ENCODE peak calls at places on chromosomes 3 and 15, in four cellular contexts. One of them, this sample, is unnamed.
A peak's percentile ranks its signal among the peaks of the same experiment; 100 is the strongest.

GRCh38 chr3:2770451-2770850 is 339.7 kb downstream of the IL5RA start:
- DNase-seq in bronchial epithelial cell: no peak
- DNase-seq in GM06990: no peak
- DNase-seq in NB4: no peak
- DNase-seq in this sample: no peak

GRCh38 chr15:39413558-39413957 is 167.3 kb upstream of the THBS1 start:
- DNase-seq in NB4: peak; percentile 50
- DNase-seq in GM06990: peak; percentile 36
- DNase-seq in bronchial epithelial cell: peak; percentile 48
- DNase-seq in this sample: peak; percentile 17

GRCh38 chr3:11818033-11818432 is 28.7 kb downstream of the TAMM41 start:
- DNase-seq in GM06990: no peak
- DNase-seq in bronchial epithelial cell: peak; percentile 97
- DNase-seq in NB4: peak; percentile 3
- DNase-seq in this sample: no peak

GRCh38 chr3:181327349-181327748 is 337.8 kb upstream of the DNAJC19 start:
- DNase-seq in bronchial epithelial cell: no peak
- DNase-seq in GM06990: no peak
- DNase-seq in NB4: no peak
- DNase-seq in this sample: no peak

GRCh38 chr3:107796786-107797185 is 274.0 kb downstream of the BBX start:
- DNase-seq in GM06990: no peak
- DNase-seq in bronchial epithelial cell: peak; percentile 92
- DNase-seq in NB4: peak; percentile 53
- DNase-seq in this sample: no peak

GRCh38 chr3:58177747-58178527 is 32.8 kb downstream of the DNASE1L3 start:
- DNase-seq in GM06990: peak; percentile 86
- DNase-seq in bronchial epithelial cell: no peak
- DNase-seq in NB4: peak; percentile 89
- DNase-seq in this sample: peak; percentile 80

GRCh38 chr15:48459571-48460461 is 128.6 kb downstream of the DUT start:
- DNase-seq in bronchial epithelial cell: peak; percentile 34
- DNase-seq in GM06990: no peak
- DNase-seq in NB4: no peak
- DNase-seq in this sample: no peak

GRCh38 chr3:149368201-149368849 is 9.1 kb downstream of the TM4SF1 start:
- DNase-seq in NB4: no peak
- DNase-seq in GM06990: no peak
- DNase-seq in bronchial epithelial cell: peak; percentile 56
- DNase-seq in this sample: no peak

GRCh38 chr15:90364251-90364650 is 12.2 kb downstream of the ZNF774 start:
- DNase-seq in NB4: no peak
- DNase-seq in bronchial epithelial cell: peak; percentile 91
- DNase-seq in GM06990: no peak
- DNase-seq in this sample: no peak

GRCh38 chr3:136858381-136858780 is 3.6 kb upstream of the NCK1 start:
- DNase-seq in GM06990: no peak
- DNase-seq in NB4: peak; percentile 53
- DNase-seq in bronchial epithelial cell: no peak
- DNase-seq in this sample: no peak

GRCh38 chr3:136860541-136860940 is 1.5 kb upstream of the NCK1 start:
- DNase-seq in NB4: peak; percentile 54
- DNase-seq in GM06990: no peak
- DNase-seq in bronchial epithelial cell: no peak
- DNase-seq in this sample: no peak

GRCh38 chr3:136862953-136863352 is 945 bp downstream of the NCK1 start:
- DNase-seq in NB4: no peak
- DNase-seq in GM06990: no peak
- DNase-seq in bronchial epithelial cell: no peak
- DNase-seq in this sample: no peak

GRCh38 chr3:136861890-136862610 is at the start of gene NCK1:
- DNase-seq in bronchial epithelial cell: peak; percentile 92
- DNase-seq in GM06990: peak; percentile 98
- DNase-seq in NB4: peak; percentile 98
- DNase-seq in this sample: peak; percentile 96

DNA sequence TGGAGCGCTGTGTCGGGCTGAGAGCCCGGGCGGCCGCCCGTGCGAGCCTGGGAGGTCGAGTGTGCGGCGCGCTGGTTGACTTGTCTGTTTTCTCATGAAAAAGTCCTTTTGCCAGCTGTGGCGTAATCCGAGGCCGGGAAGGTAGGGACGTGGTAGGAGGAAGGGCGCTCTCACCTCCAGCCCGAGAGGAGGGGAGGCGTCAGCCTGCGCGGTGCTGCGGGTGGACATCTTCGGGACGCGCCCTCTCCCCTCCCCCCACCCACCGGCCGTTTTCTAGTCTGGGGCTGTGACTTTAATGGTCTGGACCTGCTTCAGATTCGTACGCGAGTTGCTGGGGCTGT is 573 bp downstream of the NCK1 start:
- DNase-seq in bronchial epithelial cell: peak; percentile 64
- DNase-seq in NB4: peak; percentile 76
- DNase-seq in GM06990: peak; percentile 78
- DNase-seq in this sample: peak; percentile 52
- TF ChIP-seq CTCF in bronchial epithelial cell: no peak
- TF ChIP-seq CTCF in NB4: no peak
- TF ChIP-seq CTCF in GM06990: no peak
- TF ChIP-seq CTCF in this sample: no peak

DNA sequence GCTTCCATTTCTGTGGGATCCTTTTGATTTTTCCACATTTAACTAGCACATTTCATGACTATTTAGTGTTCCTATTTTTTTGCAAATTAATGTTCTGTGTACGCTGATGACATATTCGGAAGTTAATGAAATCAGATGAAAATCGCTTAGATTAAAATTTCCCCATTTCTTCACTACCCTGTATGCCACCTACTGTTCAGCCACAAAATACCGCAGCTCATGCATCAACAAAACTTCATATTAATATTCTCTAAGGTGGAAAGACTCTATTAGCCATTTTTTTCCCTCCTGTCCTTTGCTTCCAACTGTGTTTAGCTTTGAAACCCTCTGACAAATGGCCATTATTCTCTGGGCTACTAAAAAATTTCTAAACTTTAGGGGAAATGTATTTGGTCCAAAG is 300.6 kb downstream of the MECOM start:
- DNase-seq in NB4: no peak
- DNase-seq in GM06990: no peak
- DNase-seq in bronchial epithelial cell: no peak
- DNase-seq in this sample: no peak
- TF ChIP-seq CTCF in NB4: peak; percentile 2
- TF ChIP-seq CTCF in GM06990: no peak
- TF ChIP-seq CTCF in bronchial epithelial cell: no peak
- TF ChIP-seq CTCF in this sample: no peak

GRCh38 chr15:66744610-66745279 is 42.7 kb downstream of the SMAD6 start:
- DNase-seq in GM06990: no peak
- DNase-seq in NB4: no peak
- DNase-seq in bronchial epithelial cell: no peak
- DNase-seq in this sample: no peak
- TF ChIP-seq CTCF in GM06990: no peak
- TF ChIP-seq CTCF in NB4: no peak
- TF ChIP-seq CTCF in bronchial epithelial cell: no peak
- TF ChIP-seq CTCF in this sample: no peak

DNA sequence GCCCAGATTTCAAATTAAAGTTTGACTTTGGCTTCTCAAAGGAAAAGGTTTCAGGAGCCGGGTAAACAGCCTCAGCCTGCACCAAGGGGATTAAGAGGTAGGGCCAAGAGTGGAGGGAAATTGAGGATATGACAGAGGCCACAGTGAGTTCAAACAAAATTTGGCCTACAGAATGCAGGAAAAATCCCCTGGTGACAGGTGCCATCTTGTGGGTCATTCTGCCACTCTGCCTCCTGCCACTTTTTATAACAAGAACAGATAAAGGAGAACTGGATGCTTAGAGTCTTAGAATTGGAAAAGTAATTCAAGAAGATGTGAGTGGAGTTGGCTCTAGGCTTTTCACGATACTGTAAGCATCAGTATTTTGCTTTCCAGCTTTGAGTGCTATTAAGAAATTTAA is 253.2 kb downstream of the NR2F2 start:
- DNase-seq in bronchial epithelial cell: peak; percentile 8
- DNase-seq in GM06990: no peak
- DNase-seq in NB4: peak; percentile 71
- DNase-seq in this sample: no peak
- TF ChIP-seq CTCF in bronchial epithelial cell: peak; percentile 44
- TF ChIP-seq CTCF in GM06990: peak; percentile 7
- TF ChIP-seq CTCF in NB4: peak; percentile 23
- TF ChIP-seq CTCF in this sample: no peak

GRCh38 chr3:184526158-184526483 is 35.5 kb upstream of the EPHB3 start:
- DNase-seq in NB4: no peak
- DNase-seq in bronchial epithelial cell: no peak
- DNase-seq in GM06990: no peak
- DNase-seq in this sample: no peak
- TF ChIP-seq CTCF in NB4: no peak
- TF ChIP-seq CTCF in bronchial epithelial cell: no peak
- TF ChIP-seq CTCF in GM06990: no peak
- TF ChIP-seq CTCF in this sample: no peak